ENCODE peak calls at places on chromosomes 3 and 15, in five cellular contexts. One of them, this sample, is unnamed.

GRCh38 chr15:61459785-61460707 is 230.9 kb upstream of the RORA start:
- DNase-seq in H1: no peak
- DNase-seq in neuronal stem cell: no peak
- DNase-seq in trophoblast cell: no peak
- DNase-seq in H9: no peak
- DNase-seq in this sample: peak

GRCh38 chr3:189789432-189789831 is 158.2 kb downstream of the TP63 start:
- DNase-seq in neuronal stem cell: no peak
- DNase-seq in H1: no peak
- DNase-seq in H9: no peak
- DNase-seq in trophoblast cell: no peak
- DNase-seq in this sample: no peak

GRCh38 chr3:12968541-12968940 is 104.7 kb downstream of the IQSEC1 start:
- DNase-seq in H1: no peak
- DNase-seq in neuronal stem cell: no peak
- DNase-seq in trophoblast cell: no peak
- DNase-seq in H9: no peak
- DNase-seq in this sample: no peak

GRCh38 chr3:124786491-124787241 is 56.4 kb downstream of the UMPS start:
- DNase-seq in neuronal stem cell: no peak
- DNase-seq in trophoblast cell: no peak
- DNase-seq in H9: no peak
- DNase-seq in H1: no peak
- DNase-seq in this sample: peak

GRCh38 chr15:67833504-67834248 is 6.2 kb downstream of the RNU6-1 start:
- DNase-seq in H1: peak
- DNase-seq in H9: peak
- DNase-seq in neuronal stem cell: no peak
- DNase-seq in trophoblast cell: no peak
- DNase-seq in this sample: peak

GRCh38 chr3:46928297-46928696 is 48.2 kb downstream of the CCDC12 start:
- DNase-seq in trophoblast cell: no peak
- DNase-seq in H1: no peak
- DNase-seq in neuronal stem cell: no peak
- DNase-seq in H9: no peak
- DNase-seq in this sample: no peak

GRCh38 chr15:88701561-88702095 is 62.8 kb downstream of the ISG20 start:
- DNase-seq in trophoblast cell: no peak
- DNase-seq in H9: peak
- DNase-seq in H1: peak
- DNase-seq in neuronal stem cell: no peak
- DNase-seq in this sample: peak

GRCh38 chr15:46709461-46709860 is 1007.8 kb upstream of the SEMA6D start:
- DNase-seq in H1: no peak
- DNase-seq in trophoblast cell: no peak
- DNase-seq in H9: no peak
- DNase-seq in neuronal stem cell: no peak
- DNase-seq in this sample: peak

GRCh38 chr15:75943713-75944215 is 40.1 kb downstream of the FBXO22 start:
- DNase-seq in trophoblast cell: no peak
- DNase-seq in H1: no peak
- DNase-seq in H9: no peak
- DNase-seq in neuronal stem cell: no peak
- DNase-seq in this sample: peak

GRCh38 chr3:142285057-142285666 is 59.8 kb upstream of the GK5 start:
- DNase-seq in trophoblast cell: no peak
- DNase-seq in neuronal stem cell: no peak
- DNase-seq in H9: no peak
- DNase-seq in H1: no peak
- DNase-seq in this sample: no peak

GRCh38 chr3:111808439-111808838 is 50.6 kb upstream of the PHLDB2 start:
- DNase-seq in neuronal stem cell: no peak
- DNase-seq in H9: no peak
- DNase-seq in H1: no peak
- DNase-seq in trophoblast cell: no peak
- DNase-seq in this sample: peak

GRCh38 chr3:152330565-152330964 is 61.8 kb downstream of the MBNL1 start:
- DNase-seq in neuronal stem cell: no peak
- DNase-seq in H9: no peak
- DNase-seq in H1: no peak
- DNase-seq in trophoblast cell: no peak
- DNase-seq in this sample: no peak

GRCh38 chr3:160133757-160134156 is 91.5 kb upstream of the C3orf80 start:
- DNase-seq in H1: peak
- DNase-seq in neuronal stem cell: no peak
- DNase-seq in H9: peak
- DNase-seq in trophoblast cell: peak
- DNase-seq in this sample: no peak

GRCh38 chr3:190562866-190563525 is 49.1 kb downstream of the IL1RAP start:
- DNase-seq in H1: no peak
- DNase-seq in neuronal stem cell: no peak
- DNase-seq in H9: no peak
- DNase-seq in trophoblast cell: peak
- DNase-seq in this sample: peak

GRCh38 chr3:13045904-13046568 is 27.2 kb downstream of the IQSEC1 start:
- DNase-seq in trophoblast cell: no peak
- DNase-seq in neuronal stem cell: no peak
- DNase-seq in H9: no peak
- DNase-seq in H1: no peak
- DNase-seq in this sample: no peak

GRCh38 chr3:14949126-14949525 is 1.7 kb downstream of the NR2C2 start:
- DNase-seq in H9: no peak
- DNase-seq in trophoblast cell: no peak
- DNase-seq in H1: no peak
- DNase-seq in neuronal stem cell: no peak
- DNase-seq in this sample: peak

GRCh38 chr3:132690040-132690439 is 29.9 kb downstream of the UBA5 start:
- DNase-seq in H1: no peak
- DNase-seq in neuronal stem cell: no peak
- DNase-seq in H9: no peak
- DNase-seq in trophoblast cell: no peak
- DNase-seq in this sample: no peak

GRCh38 chr15:97521894-97522293 is 438.6 kb upstream of the ARRDC4 start:
- DNase-seq in H9: no peak
- DNase-seq in trophoblast cell: no peak
- DNase-seq in H1: no peak
- DNase-seq in neuronal stem cell: peak
- DNase-seq in this sample: peak

GRCh38 chr3:66499881-66500574 is 794 bp downstream of the LRIG1 start:
- DNase-seq in H9: no peak
- DNase-seq in H1: peak
- DNase-seq in trophoblast cell: no peak
- DNase-seq in neuronal stem cell: no peak
- DNase-seq in this sample: peak

GRCh38 chr15:73052679-73053397 is 575 bp downstream of the NEO1 start:
- DNase-seq in neuronal stem cell: peak
- DNase-seq in H9: peak
- DNase-seq in H1: peak
- DNase-seq in trophoblast cell: no peak
- DNase-seq in this sample: peak

GRCh38 chr3:121758727-121759450 is 9.3 kb upstream of the GOLGB1 start:
- DNase-seq in H1: no peak
- DNase-seq in H9: no peak
- DNase-seq in trophoblast cell: no peak
- DNase-seq in neuronal stem cell: no peak
- DNase-seq in this sample: no peak

GRCh38 chr3:140206196-140207040 is 271.4 kb downstream of the CLSTN2 start:
- DNase-seq in H1: no peak
- DNase-seq in trophoblast cell: no peak
- DNase-seq in H9: peak
- DNase-seq in neuronal stem cell: peak
- DNase-seq in this sample: no peak

GRCh38 chr3:110343945-110344344 is 727.7 kb upstream of the NECTIN3 start:
- DNase-seq in H1: no peak
- DNase-seq in neuronal stem cell: no peak
- DNase-seq in H9: no peak
- DNase-seq in trophoblast cell: no peak
- DNase-seq in this sample: peak
- H2AK5ac ChIP-seq in H1: no peak
- H2AK5ac ChIP-seq in neuronal stem cell: no peak
- H2AK5ac ChIP-seq in H9: no peak
- H2AK5ac ChIP-seq in trophoblast cell: no peak
- H2AK5ac ChIP-seq in this sample: peak

GRCh38 chr15:48644827-48645557 is 517 bp downstream of the FBN1 start:
- DNase-seq in H9: peak
- DNase-seq in neuronal stem cell: peak
- DNase-seq in trophoblast cell: peak
- DNase-seq in H1: peak
- DNase-seq in this sample: peak

GRCh38 chr15:48643776-48644497 is 1.6 kb downstream of the FBN1 start:
- DNase-seq in H9: no peak
- DNase-seq in H1: no peak
- DNase-seq in neuronal stem cell: no peak
- DNase-seq in trophoblast cell: no peak
- DNase-seq in this sample: peak

GRCh38 chr15:48643236-48643635 is 2.3 kb downstream of the FBN1 start:
- DNase-seq in H1: no peak
- DNase-seq in H9: no peak
- DNase-seq in trophoblast cell: no peak
- DNase-seq in neuronal stem cell: no peak
- DNase-seq in this sample: no peak

GRCh38 chr15:48645558-48646330 is at the start of gene FBN1:
- DNase-seq in neuronal stem cell: peak
- DNase-seq in H1: peak
- DNase-seq in trophoblast cell: peak
- DNase-seq in H9: peak
- DNase-seq in this sample: peak

DNA sequence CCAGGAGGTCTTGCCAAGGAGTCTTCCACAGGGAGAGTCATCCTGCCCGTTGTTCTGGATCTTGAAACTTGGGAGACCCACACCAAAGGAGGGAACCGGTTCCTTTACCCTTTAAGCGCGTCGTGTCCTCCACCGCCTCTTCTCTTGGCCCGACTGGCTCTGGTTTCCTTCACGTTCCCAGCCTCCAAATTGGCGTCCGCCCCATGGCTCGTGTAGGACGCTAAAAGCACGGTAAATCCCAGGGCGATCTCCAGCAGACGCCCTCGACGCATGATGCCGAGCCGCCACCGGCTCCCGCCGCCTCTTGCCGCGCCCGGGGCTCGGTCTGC is 1.0 kb downstream of the FBN1 start:
- DNase-seq in H1: no peak
- DNase-seq in H9: no peak
- DNase-seq in trophoblast cell: no peak
- DNase-seq in neuronal stem cell: no peak
- DNase-seq in this sample: peak
- H3K18ac ChIP-seq in H1: peak
- H3K18ac ChIP-seq in H9: no peak
- H3K18ac ChIP-seq in trophoblast cell: no peak
- H3K18ac ChIP-seq in neuronal stem cell: peak
- H3K18ac ChIP-seq in this sample: peak

DNA sequence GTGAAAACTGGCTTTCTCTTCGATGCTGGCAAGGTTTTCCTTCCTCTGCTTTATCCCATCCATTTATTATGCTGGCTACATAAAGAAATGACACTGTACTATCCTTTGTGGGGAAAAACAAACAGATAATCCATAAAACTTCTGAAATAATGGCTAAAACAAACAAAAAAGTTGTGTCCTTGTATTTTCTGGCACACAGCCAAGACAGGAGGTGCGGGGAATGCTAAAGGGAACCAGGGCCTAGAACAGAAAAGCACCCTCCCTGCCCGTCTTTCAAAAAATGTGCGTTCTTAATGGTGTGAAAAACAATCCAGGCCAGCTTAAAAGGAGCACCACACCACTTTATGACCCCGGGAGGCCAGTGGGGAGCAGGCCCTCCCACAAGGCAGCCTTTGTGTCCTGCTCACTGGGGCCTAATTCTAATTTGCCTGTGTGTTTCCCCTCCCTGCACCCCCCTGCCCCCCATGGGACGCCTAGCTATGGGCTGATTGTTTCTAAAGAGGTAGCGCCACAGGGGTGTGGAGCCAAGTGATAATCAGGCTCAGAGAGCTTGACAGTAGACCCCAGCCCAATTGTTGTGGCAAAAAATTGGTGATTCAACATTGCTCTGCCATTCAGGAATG is 181.3 kb downstream of the GREM1 start:
- DNase-seq in H9: peak
- DNase-seq in H1: peak
- DNase-seq in trophoblast cell: no peak
- DNase-seq in neuronal stem cell: peak
- DNase-seq in this sample: no peak
- H2BK12ac ChIP-seq in H9: no peak
- H2BK12ac ChIP-seq in H1: no peak
- H2BK12ac ChIP-seq in trophoblast cell: no peak
- H2BK12ac ChIP-seq in neuronal stem cell: no peak
- H2BK12ac ChIP-seq in this sample: peak

GRCh38 chr3:195198424-195199346 is 72.3 kb downstream of the XXYLT1 start:
- DNase-seq in neuronal stem cell: no peak
- DNase-seq in H1: no peak
- DNase-seq in trophoblast cell: peak
- DNase-seq in H9: no peak
- DNase-seq in this sample: no peak
- H2AK5ac ChIP-seq in neuronal stem cell: no peak
- H2AK5ac ChIP-seq in H1: no peak
- H2AK5ac ChIP-seq in trophoblast cell: no peak
- H2AK5ac ChIP-seq in H9: no peak
- H2AK5ac ChIP-seq in this sample: no peak

GRCh38 chr3:32118215-32118614 is 11.8 kb downstream of the GPD1L start:
- DNase-seq in trophoblast cell: no peak
- DNase-seq in H1: no peak
- DNase-seq in neuronal stem cell: no peak
- DNase-seq in H9: no peak
- DNase-seq in this sample: no peak

GRCh38 chr3:32121137-32121536 is 14.7 kb downstream of the GPD1L start:
- DNase-seq in H1: no peak
- DNase-seq in neuronal stem cell: no peak
- DNase-seq in trophoblast cell: no peak
- DNase-seq in H9: no peak
- DNase-seq in this sample: no peak

GRCh38 chr3:32123620-32124019 is 17.2 kb downstream of the GPD1L start:
- DNase-seq in neuronal stem cell: no peak
- DNase-seq in H9: no peak
- DNase-seq in trophoblast cell: no peak
- DNase-seq in H1: no peak
- DNase-seq in this sample: no peak

GRCh38 chr3:32117324-32117723 is 10.9 kb downstream of the GPD1L start:
- DNase-seq in H1: no peak
- DNase-seq in H9: no peak
- DNase-seq in trophoblast cell: no peak
- DNase-seq in neuronal stem cell: no peak
- DNase-seq in this sample: no peak

DNA sequence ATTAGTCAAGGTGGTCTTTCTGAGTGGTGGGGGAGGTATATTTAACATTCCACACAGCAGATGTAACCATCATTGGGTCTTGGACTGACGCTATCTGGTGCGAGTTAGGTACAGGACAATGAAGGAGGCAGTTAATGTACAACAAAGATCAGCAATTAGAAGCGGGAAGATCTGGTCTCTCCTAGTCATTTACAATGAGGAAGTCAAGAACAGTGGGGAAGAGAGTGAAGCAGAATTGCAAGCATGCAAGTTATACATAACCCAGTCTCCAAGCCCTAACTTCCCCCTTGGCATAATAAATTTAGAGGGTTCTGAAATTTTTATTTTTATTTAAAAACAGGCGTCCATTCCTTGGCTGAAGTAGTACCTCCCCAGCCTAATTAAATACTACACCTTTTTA is 14.1 kb downstream of the GPD1L start:
- DNase-seq in neuronal stem cell: no peak
- DNase-seq in trophoblast cell: no peak
- DNase-seq in H9: no peak
- DNase-seq in H1: no peak
- DNase-seq in this sample: no peak
- H3K18ac ChIP-seq in neuronal stem cell: no peak
- H3K18ac ChIP-seq in trophoblast cell: no peak
- H3K18ac ChIP-seq in H9: no peak
- H3K18ac ChIP-seq in H1: no peak
- H3K18ac ChIP-seq in this sample: no peak